ENCODE peak calls at places on chromosomes 5 and 9, in four cellular contexts. U is cardiac fibroblast; D is testis; M is CD4-positive, alpha-beta T cell. K is an unnamed sample.

GRCh38 chr5:177507165-177507564 is 2.5 kb downstream of the DOK3 start:
- DNase-seq in U (no peak), D (no peak), M (no peak), K (no peak)

GRCh38 chr5:139631520-139632165 is 16.5 kb upstream of the CXXC5 start:
- DNase-seq in U (no peak), D (no peak), M (no peak), K (no peak)

GRCh38 chr5:103014983-103015382 is 105.0 kb downstream of the GIN1 start:
- DNase-seq in U (peak; percentile 28), D (no peak), M (no peak), K (no peak)

GRCh38 chr5:173010547-173011464 is 27.2 kb downstream of the ATP6V0E1 start:
- DNase-seq in U (peak; percentile 48), D (peak; percentile 76), M (no peak), K (peak; percentile 24)

GRCh38 chr5:143233020-143233419 is 170.5 kb downstream of the NR3C1 start:
- DNase-seq in U (peak; percentile 55), D (no peak), M (no peak), K (no peak)

GRCh38 chr9:134413890-134414731 is 87.9 kb downstream of the RXRA start:
- DNase-seq in U (peak; percentile 80), D (no peak), M (no peak), K (no peak)

GRCh38 chr9:112115109-112115508 is 60.0 kb downstream of the SUSD1 start:
- DNase-seq in U (no peak), D (no peak), M (no peak), K (no peak)

GRCh38 chr9:18692240-18692639 is 218.3 kb downstream of the ADAMTSL1 start:
- DNase-seq in U (no peak), D (no peak), M (no peak), K (no peak)

GRCh38 chr5:148844433-148845279 is 18.2 kb downstream of the ADRB2 start:
- DNase-seq in U (no peak), D (no peak), M (no peak), K (no peak)

GRCh38 chr9:133472753-133473378 is 6.0 kb downstream of the SLC2A6 start:
- DNase-seq in U (no peak), D (no peak), M (no peak), K (no peak)

GRCh38 chr5:55231029-55231475 is 2.4 kb downstream of the CCNO start:
- DNase-seq in U (no peak), D (no peak), M (no peak), K (no peak)

GRCh38 chr5:168669668-168670378 is 90.7 kb upstream of the PANK3 start:
- DNase-seq in U (no peak), D (no peak), M (no peak), K (no peak)

GRCh38 chr9:121645003-121645402 is 6.4 kb upstream of the DAB2IP start:
- DNase-seq in U (no peak), D (no peak), M (no peak), K (no peak)

GRCh38 chr5:134989291-134989830 is 21.7 kb downstream of the CATSPER3 start:
- DNase-seq in U (peak; percentile 46), D (no peak), M (no peak), K (no peak)

GRCh38 chr5:136036293-136036911 is 7.6 kb downstream of the TGFBI start:
- DNase-seq in U (no peak), D (no peak), M (no peak), K (no peak)

GRCh38 chr5:157265714-157266285 is at the start of gene CYFIP2:
- DNase-seq in U (no peak), D (peak; percentile 59), M (peak; percentile 78), K (peak; percentile 55)

GRCh38 chr5:33261305-33261704 is 179.5 kb upstream of the TARS1 start:
- DNase-seq in U (peak; percentile 61), D (no peak), M (no peak), K (no peak)

GRCh38 chr5:33258553-33258952 is 182.2 kb upstream of the TARS1 start:
- DNase-seq in U (no peak), D (no peak), M (no peak), K (no peak)

GRCh38 chr5:33260098-33260497 is 180.7 kb upstream of the TARS1 start:
- DNase-seq in U (no peak), D (no peak), M (no peak), K (no peak)

GRCh38 chr5:33254581-33254980 is 186.2 kb upstream of the TARS1 start:
- DNase-seq in U (no peak), D (no peak), M (no peak), K (no peak)

DNA sequence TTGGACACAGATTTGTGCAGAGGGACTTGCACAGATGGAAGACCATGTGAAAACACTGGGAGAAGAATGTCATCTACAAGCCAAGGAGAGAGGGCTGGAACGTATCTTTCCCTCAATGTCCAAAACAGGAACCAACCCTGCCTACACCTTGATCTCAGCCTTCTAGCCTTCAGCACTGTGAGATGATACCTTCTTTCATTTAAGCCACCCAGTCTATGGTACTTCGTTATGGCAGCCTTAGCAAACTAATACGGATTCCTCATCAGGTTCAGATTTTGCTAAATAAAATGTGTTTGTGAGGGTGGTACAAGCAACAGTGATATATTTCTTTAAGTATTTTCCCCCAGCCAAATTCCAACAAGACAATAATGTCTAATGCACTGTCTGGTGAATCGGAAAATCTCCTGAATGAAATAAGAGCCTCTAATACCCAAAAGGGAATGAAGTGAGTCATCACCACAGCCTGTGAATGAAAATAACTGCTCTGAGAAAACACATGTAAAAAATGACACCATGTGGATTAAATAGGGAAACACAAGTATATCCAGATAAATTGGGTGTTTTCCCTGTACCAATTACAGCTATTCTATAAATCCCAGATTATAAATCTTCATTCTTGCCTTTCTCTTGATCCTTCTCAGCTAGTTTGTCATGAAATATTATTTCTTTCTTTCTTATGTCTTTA is 182.8 kb upstream of the TARS1 start:
- DNase-seq in U (peak; percentile 76), D (no peak), M (no peak), K (no peak)
- TF ChIP-seq CTCF in U (no peak), D (no peak), M (no peak), K (no peak)

GRCh38 chr5:171155621-171156020 is 153.4 kb upstream of the TLX3 start:
- DNase-seq in U (peak; percentile 38), D (no peak), M (no peak), K (no peak)

GRCh38 chr5:171149333-171149732 is 159.7 kb upstream of the TLX3 start:
- DNase-seq in U (no peak), D (no peak), M (no peak), K (no peak)

GRCh38 chr5:171157233-171157632 is 151.8 kb upstream of the TLX3 start:
- DNase-seq in U (no peak), D (no peak), M (no peak), K (no peak)

GRCh38 chr5:171149772-171150171 is 159.3 kb upstream of the TLX3 start:
- DNase-seq in U (no peak), D (no peak), M (no peak), K (no peak)

GRCh38 chr5:171152382-171152781 is 156.7 kb upstream of the TLX3 start:
- DNase-seq in U (peak; percentile 32), D (no peak), M (no peak), K (no peak)
- TF ChIP-seq CTCF in U (peak; percentile 25), D (no peak), M (no peak), K (no peak)

DNA sequence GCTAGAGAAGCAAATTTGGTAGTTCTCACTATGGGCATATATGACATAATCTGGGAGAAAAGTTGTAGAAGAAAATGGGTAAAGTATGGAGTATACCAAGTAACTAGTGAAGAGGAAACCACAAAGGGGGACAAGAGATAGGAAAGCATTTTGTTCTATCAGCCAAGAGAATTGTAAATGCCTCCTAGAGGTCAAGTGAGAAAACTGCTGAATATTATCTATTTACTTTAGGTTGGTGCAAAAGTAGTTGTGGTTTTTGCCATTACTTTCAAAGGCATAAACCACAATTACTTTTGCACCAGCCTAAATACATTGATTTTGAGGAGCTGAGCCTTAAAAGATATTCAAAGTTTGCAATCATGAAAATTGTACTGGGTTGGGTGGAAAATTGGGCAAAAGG is 126.7 kb upstream of the GRHPR start:
- DNase-seq in U (no peak), D (no peak), M (no peak), K (no peak)
- TF ChIP-seq CTCF in U (peak; percentile 23), D (no peak), M (no peak), K (peak; percentile 55)

DNA sequence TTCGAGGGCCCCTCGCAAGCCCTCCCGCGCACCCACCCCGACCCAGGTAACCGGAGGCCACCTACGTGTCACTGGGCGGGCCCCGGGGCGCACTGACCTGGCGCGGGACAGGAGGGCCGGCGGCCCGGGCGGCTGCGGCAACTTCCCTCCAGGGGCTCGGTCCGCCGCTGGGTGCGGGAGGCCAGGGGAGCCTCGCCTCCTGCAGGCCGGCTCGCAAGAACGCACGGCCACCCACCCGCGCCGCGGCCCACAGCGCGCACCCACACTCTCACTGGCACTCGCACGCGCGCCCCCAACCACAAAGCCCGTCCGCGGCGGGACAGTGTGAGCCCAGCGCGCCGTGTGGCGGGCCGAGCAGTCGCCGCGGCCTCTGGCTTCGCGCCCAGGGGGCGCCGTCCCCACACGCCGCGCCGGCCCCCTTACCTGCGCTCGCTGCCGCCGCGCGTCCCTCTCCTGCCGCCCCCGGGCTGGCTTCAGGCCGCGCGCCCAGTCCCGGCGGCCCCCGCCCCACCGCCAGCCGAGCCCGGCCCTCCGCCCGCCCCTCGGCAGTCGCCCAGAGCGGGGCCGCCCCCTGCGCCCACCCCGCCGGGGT is 430 bp downstream of the LPAR1 start:
- DNase-seq in U (peak; percentile 44), D (peak; percentile 46), M (no peak), K (peak; percentile 47)
- TF ChIP-seq CTCF in U (no peak), D (no peak), M (no peak), K (peak; percentile 56)

GRCh38 chr9:21392270-21392669 is 7.1 kb upstream of the IFNA2 start:
- DNase-seq in U (no peak), D (no peak), M (no peak), K (no peak)
- TF ChIP-seq CTCF in U (peak; percentile 24), D (no peak), M (no peak), K (peak; percentile 48)